ENCODE peak calls at places on chromosomes 13 and 19, in ten cellular contexts. B, E, Q, Z, V, U, R, I, Y and A are unnamed samples. For H3K36me3 and H3K4me1, the result is how much of the 10 kb centered on the place peaks cover.

GRCh38 chr13:43744630-43745029 is 42.1 kb downstream of the ENOX1 start:
- DNase-seq in E (no peak), R (no peak), U (no peak), Y (no peak), V (no peak), I (no peak), B (no peak), Z (no peak), Q (no peak), A (no peak)

GRCh38 chr19:4640247-4641000 is 1.1 kb downstream of the TNFAIP8L1 start:
- DNase-seq in Z (peak), U (no peak), R (no peak), I (peak), V (no peak), E (no peak), Y (no peak), B (peak), Q (no peak), A (no peak)

GRCh38 chr13:69935043-69935442 is 172.6 kb upstream of the ATXN8OS start:
- DNase-seq in V (no peak), I (no peak), E (no peak), Q (no peak), B (no peak), U (no peak), Y (no peak), Z (no peak), R (no peak), A (no peak)

GRCh38 chr13:108961542-108962125 is 332.2 kb downstream of the MYO16 start:
- DNase-seq in Z (peak), R (no peak), Y (peak), B (no peak), U (no peak), V (no peak), E (no peak), Q (no peak), I (no peak), A (no peak)

GRCh38 chr13:25687622-25688225 is 315.9 kb downstream of the ATP8A2 start:
- DNase-seq in R (no peak), U (no peak), Y (no peak), Q (no peak), E (no peak), Z (no peak), B (no peak), V (no peak), I (peak), A (peak)

GRCh38 chr13:105491345-105491744 is 1044.1 kb downstream of the EFNB2 start:
- DNase-seq in Y (no peak), E (no peak), I (no peak), U (no peak), V (no peak), Q (no peak), B (no peak), R (no peak), Z (no peak), A (no peak)

GRCh38 chr19:41990615-41991014 is 3.4 kb downstream of the ATP1A3 start:
- DNase-seq in Z (no peak), V (no peak), R (no peak), Q (no peak), Y (no peak), U (no peak), I (no peak), E (no peak), B (no peak), A (no peak)

GRCh38 chr13:30743319-30744055 is 8.1 kb downstream of the ALOX5AP start:
- DNase-seq in R (peak), Q (no peak), Y (peak), I (peak), E (peak), U (no peak), B (no peak), V (no peak), Z (peak), A (no peak)

GRCh38 chr13:45011198-45011597 is 21.9 kb downstream of the GPALPP1 start:
- DNase-seq in U (no peak), I (no peak), Q (no peak), R (no peak), B (no peak), Y (no peak), E (no peak), V (no peak), Z (no peak), A (no peak)

GRCh38 chr13:45003417-45003816 is 14.1 kb downstream of the GPALPP1 start:
- DNase-seq in U (no peak), I (no peak), E (no peak), B (no peak), V (no peak), Q (no peak), R (no peak), Z (no peak), Y (no peak), A (no peak)

GRCh38 chr13:45004096-45004495 is 14.8 kb downstream of the GPALPP1 start:
- DNase-seq in Q (no peak), U (no peak), I (no peak), E (no peak), Y (no peak), B (no peak), R (no peak), Z (no peak), V (no peak), A (no peak)

GRCh38 chr13:45007225-45007624 is 17.9 kb downstream of the GPALPP1 start:
- DNase-seq in U (no peak), I (no peak), V (no peak), B (no peak), R (no peak), Q (no peak), Y (no peak), Z (no peak), E (no peak), A (no peak)

DNA sequence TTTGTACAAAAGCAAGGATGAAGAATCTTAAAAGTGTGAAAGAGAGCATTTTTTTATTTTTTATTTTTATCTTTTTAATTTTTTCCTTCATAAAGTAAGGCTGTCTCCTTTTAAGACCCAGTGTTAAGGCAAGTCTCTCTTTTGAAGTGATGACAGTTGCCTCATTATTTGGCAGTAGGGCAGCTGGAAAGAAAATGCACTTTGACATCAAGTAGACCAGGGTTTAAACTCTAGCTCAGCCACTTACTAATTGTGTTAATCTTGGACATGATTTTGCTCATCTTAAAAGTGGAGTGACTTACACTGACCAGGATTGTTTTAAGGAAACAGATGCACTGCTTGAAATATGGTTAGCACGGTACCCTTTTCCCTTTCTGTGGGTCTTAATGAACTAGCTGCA is 18.5 kb downstream of the GPALPP1 start:
- DNase-seq in E (no peak), V (no peak), B (no peak), I (no peak), Q (no peak), Y (no peak), U (no peak), R (no peak), Z (no peak), A (no peak)
- H3K36me3 ChIP-seq in E (under half), V (half or more), B (under half), I (under half), Q (under half), Y (under half), U (half or more), R (under half), Z (under half), A (under half)

DNA sequence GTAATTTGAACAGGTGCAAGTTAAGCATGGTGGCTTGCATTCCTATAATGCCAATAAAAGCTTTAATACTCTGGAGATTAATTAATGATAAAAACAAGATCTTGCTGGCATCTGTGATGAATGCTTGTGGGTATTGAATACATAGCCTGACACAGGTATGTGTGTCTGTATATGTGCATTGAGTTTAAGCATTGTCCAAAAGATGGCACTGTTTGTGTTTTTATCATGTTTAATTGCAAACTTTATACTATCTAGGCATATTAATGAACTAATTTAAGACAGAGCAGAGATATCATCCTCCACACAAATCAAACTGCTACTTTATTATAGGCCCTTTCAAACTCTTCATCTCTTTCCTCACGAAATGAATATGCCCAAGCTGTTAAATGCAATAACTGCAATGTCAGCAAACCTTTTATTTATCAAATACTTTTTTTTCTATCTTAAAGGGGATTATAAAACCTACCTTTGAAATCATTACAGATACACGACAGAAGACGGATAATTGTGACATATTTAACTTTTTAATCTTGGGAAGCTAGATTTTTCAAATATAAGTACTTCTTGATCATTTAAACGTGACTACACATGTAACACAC is 86.5 kb downstream of the TNFSF11 start:
- DNase-seq in B (no peak), E (no peak), Q (no peak), U (no peak), I (no peak), V (no peak), Z (no peak), R (no peak), Y (no peak), A (no peak)
- TF ChIP-seq CTCF in B (no peak), E (no peak), Q (no peak), U (peak), I (no peak), V (no peak), Z (peak), R (no peak), Y (peak), A (peak)

GRCh38 chr19:46998445-46999142 is 21.0 kb upstream of the NPAS1 start:
- DNase-seq in E (no peak), Y (no peak), R (no peak), I (no peak), B (no peak), Q (peak), U (no peak), Z (no peak), V (no peak), A (no peak)

GRCh38 chr19:46999878-47000277 is 19.8 kb upstream of the NPAS1 start:
- DNase-seq in B (no peak), U (no peak), Y (no peak), Z (no peak), V (no peak), Q (peak), E (no peak), I (no peak), R (no peak), A (no peak)

GRCh38 chr19:46999377-46999776 is 20.3 kb upstream of the NPAS1 start:
- DNase-seq in U (no peak), I (no peak), Z (no peak), Y (no peak), R (no peak), B (no peak), Q (peak), V (no peak), E (no peak), A (no peak)

GRCh38 chr19:47001584-47001983 is 18.1 kb upstream of the NPAS1 start:
- DNase-seq in Y (no peak), Z (no peak), R (no peak), V (no peak), U (no peak), B (no peak), I (no peak), Q (no peak), E (no peak), A (no peak)

DNA sequence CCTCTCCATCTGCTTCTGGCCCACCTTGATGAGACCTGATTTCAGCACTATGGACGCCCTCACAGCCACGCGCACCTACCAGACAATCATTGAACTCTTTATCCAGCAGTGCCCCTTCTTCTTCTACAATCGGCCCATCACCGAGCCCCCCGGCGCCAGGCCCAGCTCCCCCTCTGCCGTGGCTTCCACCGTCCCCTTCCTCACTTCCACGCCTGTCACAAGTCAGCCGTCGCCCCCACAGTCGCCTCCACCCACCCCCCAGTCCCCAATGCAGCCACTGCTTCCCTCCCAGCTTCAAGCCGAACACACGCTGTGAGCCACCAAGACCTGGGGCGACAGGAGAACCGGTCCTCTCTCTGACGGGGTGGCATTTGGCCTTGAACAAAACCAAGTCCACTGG is 19.3 kb upstream of the NPAS1 start:
- DNase-seq in Q (peak), R (no peak), Z (no peak), Y (no peak), U (no peak), E (no peak), I (no peak), V (no peak), B (no peak), A (no peak)
- H3K4me1 ChIP-seq in Q (under half), R (under half), Z (under half), Y (under half), U (under half), E (under half), I (under half), V (under half), B (under half), A (under half)

GRCh38 chr19:11130824-11131455 is 24.6 kb downstream of the SPC24 start:
- DNase-seq in Q (peak), U (peak), E (peak), Z (peak), I (peak), Y (no peak), V (no peak), B (peak), R (peak), A (peak)
- H3K36me3 ChIP-seq in Q (under half), U (half or more), E (under half), Z (under half), I (half or more), Y (under half), V (under half), B (under half), R (under half), A (under half)

DNA sequence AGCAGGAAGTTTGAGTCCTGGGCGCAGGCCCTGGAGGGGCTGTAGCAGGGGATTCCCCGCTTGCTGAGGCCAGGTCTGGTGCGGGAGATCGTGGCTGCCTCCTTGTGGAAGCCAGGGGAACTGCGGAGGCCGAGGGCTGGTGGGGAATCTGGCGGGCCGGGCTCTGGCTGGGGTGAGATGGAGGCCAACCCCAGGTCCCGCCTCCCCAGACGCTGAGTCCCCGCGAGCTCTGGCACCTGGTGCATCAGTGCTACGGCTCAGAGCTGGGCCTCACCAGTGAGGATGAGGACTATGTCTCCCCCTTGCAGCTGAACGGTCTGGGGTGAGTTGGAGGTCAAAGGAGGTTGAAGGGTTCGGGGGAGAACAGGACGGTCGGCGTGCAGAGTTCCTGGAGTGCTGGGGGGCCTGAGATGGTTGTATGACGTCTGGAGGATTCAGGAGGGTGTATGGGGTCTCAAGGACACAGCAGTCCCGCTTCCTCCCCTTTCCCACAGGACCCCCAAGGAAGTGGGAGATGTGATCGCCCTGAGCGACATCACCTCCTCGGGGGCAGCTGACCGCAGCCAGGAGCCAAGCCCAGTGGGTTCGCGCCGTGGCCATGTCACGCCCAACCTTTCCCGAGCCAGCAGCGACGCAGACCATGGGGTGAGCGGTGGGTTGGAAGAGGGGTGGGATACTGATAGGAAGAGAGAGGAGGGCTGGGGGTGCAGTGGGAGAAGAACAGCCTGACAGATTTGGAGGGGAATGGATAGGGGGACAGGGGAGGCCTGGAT is 13.1 kb downstream of the GRAMD1A start:
- DNase-seq in Y (peak), E (peak), R (peak), V (no peak), B (peak), U (peak), Z (peak), Q (peak), I (peak), A (peak)
- TF ChIP-seq CTCF in Y (peak), E (peak), R (peak), V (peak), B (peak), U (peak), Z (peak), Q (peak), I (peak), A (peak)

DNA sequence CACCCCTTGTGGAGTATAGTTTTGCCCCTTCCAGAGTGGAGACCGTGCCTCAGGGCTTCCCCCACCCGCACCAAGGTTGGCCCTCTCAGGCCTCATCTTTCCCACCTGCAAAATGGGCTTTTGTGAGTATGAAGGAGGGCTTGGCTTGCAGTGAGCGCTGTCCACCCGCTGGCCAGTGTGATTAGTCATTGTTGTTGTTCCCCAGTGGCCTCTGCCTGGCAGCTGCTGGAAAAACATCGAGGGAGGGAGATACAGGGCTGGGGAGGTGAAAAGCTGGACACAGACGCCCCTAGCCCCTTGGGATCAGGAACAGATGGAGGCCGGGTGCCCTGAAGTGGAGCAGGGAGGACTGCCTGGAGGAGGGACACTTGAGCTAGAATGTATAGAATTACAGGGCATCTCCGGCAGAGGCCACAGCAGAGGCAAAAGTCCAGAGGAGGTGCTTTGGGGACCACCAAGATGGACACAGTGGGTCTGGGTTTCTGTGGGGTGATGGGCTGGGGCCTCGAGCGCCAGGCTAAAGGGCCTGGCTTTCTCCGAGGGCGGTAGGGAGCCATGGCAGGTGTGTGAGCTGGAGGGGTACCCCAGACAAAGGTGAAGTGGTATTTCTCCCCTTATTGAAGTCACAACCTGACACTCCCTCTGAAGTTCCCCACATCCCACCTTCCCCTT is 3.9 kb upstream of the IL12RB1 start:
- DNase-seq in Q (no peak), V (no peak), I (no peak), R (no peak), Y (no peak), B (no peak), U (no peak), Z (no peak), E (no peak), A (no peak)
- H3K4me1 ChIP-seq in Q (under half), V (under half), I (under half), R (under half), Y (under half), B (under half), U (under half), Z (under half), E (under half), A (under half)

DNA sequence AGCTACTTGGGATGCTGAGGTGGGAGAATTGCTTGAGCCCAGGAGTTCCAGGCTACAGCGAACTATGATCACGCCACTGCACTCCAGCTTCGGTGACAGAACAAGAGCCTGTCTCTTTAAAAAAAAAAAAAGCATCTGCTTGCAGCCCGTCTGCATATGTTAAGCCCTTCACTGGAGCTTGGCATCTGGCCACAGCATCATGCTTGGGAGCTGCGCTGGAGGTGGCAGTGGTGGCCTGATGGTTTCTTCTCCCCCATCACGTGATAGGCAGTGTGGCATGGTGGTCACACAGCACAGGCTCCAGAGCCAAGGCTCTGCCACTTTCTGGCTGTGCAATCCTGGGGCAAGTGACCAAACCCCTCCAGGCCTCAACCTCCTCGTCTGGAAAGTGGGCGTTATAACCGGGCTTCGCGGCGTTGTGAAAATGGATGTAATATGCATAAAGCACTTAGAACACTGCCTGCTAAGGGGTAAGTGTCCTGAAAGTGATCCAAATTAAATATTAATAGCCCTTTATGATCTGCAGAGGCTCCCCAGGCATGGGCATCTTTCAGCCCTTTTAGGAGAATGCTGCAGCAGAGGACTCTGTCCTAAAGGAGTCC is 24.4 kb downstream of the MARK4 start:
- DNase-seq in I (no peak), B (no peak), Z (no peak), R (no peak), Y (no peak), Q (no peak), V (no peak), U (no peak), E (no peak), A (no peak)
- H3K36me3 ChIP-seq in I (under half), B (under half), Z (under half), R (under half), Y (under half), Q (under half), V (half or more), U (half or more), E (half or more), A (half or more)

GRCh38 chr19:3343619-3344502 is 22.5 kb upstream of the NFIC start:
- DNase-seq in U (peak), Z (no peak), Q (peak), B (peak), R (peak), Y (no peak), E (peak), I (peak), V (peak), A (peak)
- TF ChIP-seq CTCF in U (no peak), Z (no peak), Q (no peak), B (no peak), R (no peak), Y (no peak), E (peak), I (no peak), V (peak), A (no peak)